ENCODE peak calls at places on chromosomes 11 and 22, in nine cellular contexts. C, K, E, U, F, L, Z, J and Q are unnamed samples.

GRCh38 chr11:68890490-68891231 is 13.0 kb downstream of the MRPL21 start:
- DNase-seq in Z (no peak), C (no peak), K (no peak), U (no peak), E (no peak), F (no peak), L (peak; percentile 91), J (peak; percentile 76), Q (peak; percentile 70)

GRCh38 chr11:73072935-73073481 is 69.1 kb downstream of the FCHSD2 start:
- DNase-seq in U (peak; percentile 58), L (no peak), E (no peak), J (no peak), K (no peak), C (no peak), Z (peak; percentile 18), F (no peak), Q (peak; percentile 15)

GRCh38 chr22:42288791-42289190 is 18.3 kb upstream of the TCF20 start:
- DNase-seq in J (no peak), F (no peak), C (no peak), K (no peak), Z (no peak), E (no peak), L (no peak), U (no peak), Q (no peak)

GRCh38 chr11:110251837-110252236 is 44.6 kb downstream of the RDX start:
- DNase-seq in U (no peak), E (no peak), L (no peak), F (no peak), C (no peak), K (no peak), Z (peak; percentile 5), J (peak; percentile 52), Q (peak; percentile 66)

GRCh38 chr11:74646215-74646614 is 53.8 kb downstream of the POLD3 start:
- DNase-seq in L (no peak), K (no peak), Z (no peak), E (no peak), C (no peak), F (no peak), U (no peak), J (no peak), Q (no peak)

GRCh38 chr11:61955031-61955415 is 4.9 kb downstream of the BEST1 start:
- DNase-seq in Z (peak; percentile 70), C (no peak), K (no peak), J (no peak), U (peak; percentile 89), E (peak; percentile 74), F (no peak), L (peak; percentile 80), Q (peak; percentile 77)

GRCh38 chr11:114440121-114440860 is 1.0 kb downstream of the REXO2 start:
- DNase-seq in F (no peak), K (no peak), C (no peak), J (no peak), Z (no peak), E (peak; percentile 16), U (no peak), L (no peak), Q (no peak)

GRCh38 chr22:39469681-39470461 is 13.1 kb downstream of the MGAT3 start:
- DNase-seq in Z (no peak), K (no peak), L (no peak), U (no peak), E (peak; percentile 46), C (no peak), F (no peak), J (no peak), Q (no peak)

GRCh38 chr11:57543601-57544000 is 6.2 kb downstream of the SMTNL1 start:
- DNase-seq in U (no peak), F (no peak), E (no peak), L (no peak), K (no peak), C (no peak), Z (no peak), J (no peak), Q (no peak)

GRCh38 chr11:34585870-34586654 is 34.8 kb upstream of the EHF start:
- DNase-seq in Z (peak; percentile 49), L (no peak), K (no peak), U (peak; percentile 61), J (peak; percentile 8), C (no peak), E (peak; percentile 66), F (no peak), Q (no peak)

GRCh38 chr11:65834202-65834601 is 439 bp downstream of the SNX32 start:
- DNase-seq in U (no peak), K (no peak), J (no peak), Z (no peak), E (no peak), C (no peak), L (no peak), F (no peak), Q (no peak)

GRCh38 chr22:17086750-17087149 is 1.9 kb downstream of the IL17RA start:
- DNase-seq in U (no peak), L (no peak), E (no peak), C (no peak), F (no peak), Z (no peak), K (no peak), J (no peak), Q (no peak)

GRCh38 chr22:19626042-19626560 is 88.2 kb upstream of the SEPTIN5 start:
- DNase-seq in K (no peak), Z (no peak), E (no peak), C (no peak), L (no peak), F (no peak), J (no peak), U (no peak), Q (no peak)

GRCh38 chr11:1310315-1310687 is 869 bp upstream of the TOLLIP start:
- DNase-seq in C (no peak), Z (no peak), U (no peak), F (no peak), E (no peak), K (peak; percentile 18), L (no peak), J (no peak), Q (no peak)

GRCh38 chr11:42913731-42914130 is 398.1 kb upstream of the API5 start:
- DNase-seq in L (no peak), U (no peak), E (no peak), J (no peak), F (no peak), C (no peak), K (no peak), Z (no peak), Q (no peak)

GRCh38 chr11:3609416-3610265 is 32.2 kb downstream of the ART5 start:
- DNase-seq in U (peak; percentile 54), K (peak; percentile 43), Z (peak; percentile 47), J (no peak), E (peak; percentile 61), F (no peak), C (peak; percentile 9), L (no peak), Q (no peak)

GRCh38 chr11:1138053-1138452 is 19.7 kb upstream of the MUC5AC start:
- DNase-seq in E (no peak), Z (no peak), U (no peak), C (peak; percentile 32), L (no peak), K (no peak), F (no peak), J (no peak), Q (no peak)

GRCh38 chr11:5514841-5515240 is 1.7 kb downstream of the UBQLNL start:
- DNase-seq in U (no peak), C (no peak), F (no peak), L (no peak), J (no peak), Z (no peak), K (no peak), E (no peak), Q (no peak)

GRCh38 chr11:2744166-2744565 is 44.4 kb upstream of the KCNQ1OT1 start:
- DNase-seq in C (no peak), E (no peak), Z (no peak), J (no peak), L (peak; percentile 31), U (no peak), K (no peak), F (no peak), Q (peak; percentile 3)